ENCODE peak calls at places on chromosomes 11 and 22, in five cellular contexts. P, H, W, B and E are unnamed samples. For H3K4me1, the result is how much of the 10 kb centered on the place peaks cover.

GRCh38 chr11:35352107-35352888 is 67.1 kb downstream of the SLC1A2 start:
- DNase-seq in W (no peak), H (peak), B (no peak), P (no peak), E (no peak)

GRCh38 chr11:17730608-17731462 is 3.7 kb upstream of the KCNC1 start:
- DNase-seq in W (peak), H (peak), P (peak), B (peak), E (peak)

GRCh38 chr22:42368379-42369249 is 63.6 kb downstream of the NFAM1 start:
- DNase-seq in H (no peak), P (no peak), B (no peak), W (peak), E (peak)

GRCh38 chr22:38422615-38423511 is 32.1 kb downstream of the KCNJ4 start:
- DNase-seq in H (no peak), W (peak), P (no peak), B (no peak), E (no peak)

GRCh38 chr11:32198053-32198452 is 107.2 kb downstream of the RCN1 start:
- DNase-seq in B (no peak), W (no peak), H (no peak), P (no peak), E (no peak)

GRCh38 chr11:45741032-45741431 is 63.9 kb upstream of the SLC35C1 start:
- DNase-seq in H (no peak), B (no peak), W (no peak), P (no peak), E (no peak)

GRCh38 chr22:19750666-19751490 is 9.7 kb upstream of the TBX1 start:
- DNase-seq in H (peak), W (peak), P (no peak), B (no peak), E (no peak)

GRCh38 chr11:32154275-32154674 is 63.4 kb downstream of the RCN1 start:
- DNase-seq in W (no peak), B (no peak), H (peak), P (no peak), E (no peak)

GRCh38 chr11:90310210-90310609 is 87.4 kb upstream of the CHORDC1 start:
- DNase-seq in P (no peak), W (no peak), H (no peak), B (no peak), E (no peak)

GRCh38 chr11:32382339-32383049 is 52.8 kb downstream of the WT1 start:
- DNase-seq in W (no peak), H (no peak), P (no peak), B (no peak), E (no peak)

GRCh38 chr11:117723625-117724024 is 73.4 kb downstream of the DSCAML1 start:
- DNase-seq in P (no peak), B (no peak), W (no peak), H (no peak), E (no peak)

GRCh38 chr11:86932942-86933875 is 22.0 kb downstream of the FZD4 start:
- DNase-seq in H (no peak), B (no peak), W (no peak), P (no peak), E (no peak)

GRCh38 chr11:86934933-86935579 is 20.1 kb downstream of the FZD4 start:
- DNase-seq in P (no peak), H (peak), B (no peak), W (no peak), E (no peak)

GRCh38 chr11:86934263-86934932 is 20.8 kb downstream of the FZD4 start:
- DNase-seq in H (no peak), W (no peak), B (no peak), P (no peak), E (no peak)

GRCh38 chr11:86931059-86931964 is 23.9 kb downstream of the FZD4 start:
- DNase-seq in P (no peak), H (peak), W (no peak), B (no peak), E (no peak)

GRCh38 chr11:86931965-86932332 is 23.2 kb downstream of the FZD4 start:
- DNase-seq in W (peak), H (peak), P (no peak), B (no peak), E (no peak)
- H3K4me2 ChIP-seq in W (peak), H (no peak), P (no peak), B (peak), E (no peak)

GRCh38 chr11:26365284-26365683 is 33.4 kb downstream of the ANO3 start:
- DNase-seq in P (no peak), H (no peak), B (no peak), W (no peak), E (no peak)
- H3K4me1 ChIP-seq in P (under half), H (under half), B (under half), W (under half), E (under half)

DNA sequence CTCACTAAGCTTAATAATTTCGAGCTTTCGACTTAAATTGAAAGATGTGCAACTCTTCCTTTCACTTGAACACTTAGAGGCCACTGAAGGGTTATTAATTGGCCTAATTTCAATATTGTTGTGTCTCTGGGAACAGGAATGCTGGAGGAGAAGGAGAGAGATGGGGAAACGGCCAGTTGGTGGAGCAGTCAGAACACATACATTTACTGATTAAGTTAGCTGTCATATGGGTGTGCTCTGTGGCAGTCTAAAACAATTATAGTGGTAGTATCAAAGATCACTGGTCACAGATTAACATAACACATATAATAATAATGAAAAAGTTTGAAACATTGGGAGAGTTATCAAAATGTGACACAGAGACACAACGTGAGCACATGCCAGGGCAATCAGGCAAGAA is 106.1 kb downstream of the LRRC32 start:
- DNase-seq in P (no peak), W (no peak), B (no peak), H (no peak), E (no peak)
- H3K4me2 ChIP-seq in P (no peak), W (no peak), B (no peak), H (no peak), E (no peak)

GRCh38 chr22:17772249-17772962 is 1.9 kb downstream of the BID start:
- DNase-seq in H (peak), B (no peak), P (no peak), W (peak), E (no peak)

GRCh38 chr22:17769716-17770082 is 4.6 kb downstream of the BID start:
- DNase-seq in H (no peak), B (no peak), P (no peak), W (no peak), E (no peak)

GRCh38 chr22:17772963-17773605 is 1.2 kb downstream of the BID start:
- DNase-seq in P (no peak), W (peak), H (peak), B (no peak), E (peak)

GRCh38 chr22:17769013-17769715 is 5.1 kb downstream of the BID start:
- DNase-seq in W (no peak), P (no peak), B (no peak), H (no peak), E (no peak)

GRCh38 chr22:17770180-17771077 is 3.8 kb downstream of the BID start:
- DNase-seq in W (no peak), H (no peak), B (no peak), P (no peak), E (no peak)
- H3K4me1 ChIP-seq in W (under half), H (under half), B (under half), P (under half), E (under half)

GRCh38 chr11:125141178-125141577 is 23.4 kb upstream of the PKNOX2 start:
- DNase-seq in H (no peak), W (no peak), B (no peak), P (no peak), E (no peak)

GRCh38 chr11:125140251-125140650 is 24.3 kb upstream of the PKNOX2 start:
- DNase-seq in P (no peak), H (no peak), W (no peak), B (no peak), E (peak)

GRCh38 chr11:125141686-125142535 is 22.6 kb upstream of the PKNOX2 start:
- DNase-seq in H (peak), P (peak), W (peak), B (no peak), E (peak)

GRCh38 chr11:125138966-125139365 is 25.6 kb upstream of the PKNOX2 start:
- DNase-seq in H (no peak), B (no peak), P (no peak), W (no peak), E (no peak)
- H3K4me2 ChIP-seq in H (no peak), B (no peak), P (no peak), W (no peak), E (no peak)

GRCh38 chr11:122853971-122854446 is 15.7 kb downstream of the CRTAM start:
- DNase-seq in H (peak), W (peak), P (peak), B (no peak), E (peak)
- H3K4me1 ChIP-seq in H (under half), W (half or more), P (under half), B (under half), E (under half)

DNA sequence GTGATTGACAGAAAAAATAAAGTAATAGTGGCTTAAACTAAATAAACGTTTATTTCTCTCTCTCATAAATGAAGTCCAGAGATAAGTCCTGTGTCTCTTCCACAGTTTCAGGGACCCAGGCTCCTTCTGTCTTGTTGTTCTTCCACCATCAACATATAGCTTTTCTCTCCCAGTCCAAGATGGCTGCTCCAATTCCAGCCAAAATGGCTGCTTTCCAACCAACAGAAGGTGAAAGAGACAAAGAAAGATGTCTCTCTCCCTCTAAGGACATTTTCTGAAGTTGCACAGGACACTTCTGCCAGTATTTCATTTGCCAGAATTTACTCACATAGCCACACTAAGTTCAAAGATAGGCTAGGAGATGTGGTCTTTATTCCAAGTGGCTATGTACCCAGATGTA is 9.4 kb upstream of the PLEKHB1 start:
- DNase-seq in B (no peak), W (no peak), P (no peak), H (no peak), E (no peak)
- H3K4me2 ChIP-seq in B (no peak), W (no peak), P (no peak), H (no peak), E (no peak)

DNA sequence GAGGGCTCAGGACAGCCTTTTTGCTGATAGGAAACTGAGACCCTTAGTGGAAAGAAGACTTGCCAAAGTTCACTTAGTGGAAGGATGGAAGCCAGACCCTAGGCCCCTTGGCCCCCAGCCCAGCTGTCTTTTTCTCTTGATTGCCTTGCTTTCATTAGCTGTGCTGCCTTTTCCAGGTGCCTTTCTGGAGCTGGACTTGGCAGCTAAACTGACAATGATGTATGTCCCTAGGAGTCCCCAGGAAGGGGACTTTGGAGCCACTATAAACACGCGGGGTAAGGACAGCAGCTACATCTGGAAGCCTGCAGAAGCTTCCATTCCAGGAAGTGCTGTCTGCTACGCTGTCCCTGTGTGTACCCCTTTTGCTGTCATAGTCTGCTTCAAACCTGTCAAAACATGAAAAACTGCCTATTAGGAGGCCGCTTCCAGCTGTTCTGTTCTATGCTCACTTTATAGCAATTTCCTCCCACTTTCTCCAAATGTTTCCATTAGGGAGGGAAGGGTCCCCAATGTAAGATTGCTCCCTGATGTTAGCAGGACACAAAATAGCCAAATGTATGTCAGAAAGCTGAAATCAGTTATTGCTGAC is 153.3 kb upstream of the RAG2 start:
- DNase-seq in W (no peak), H (no peak), B (no peak), P (no peak), E (peak)
- H3K4me1 ChIP-seq in W (under half), H (under half), B (under half), P (under half), E (under half)

DNA sequence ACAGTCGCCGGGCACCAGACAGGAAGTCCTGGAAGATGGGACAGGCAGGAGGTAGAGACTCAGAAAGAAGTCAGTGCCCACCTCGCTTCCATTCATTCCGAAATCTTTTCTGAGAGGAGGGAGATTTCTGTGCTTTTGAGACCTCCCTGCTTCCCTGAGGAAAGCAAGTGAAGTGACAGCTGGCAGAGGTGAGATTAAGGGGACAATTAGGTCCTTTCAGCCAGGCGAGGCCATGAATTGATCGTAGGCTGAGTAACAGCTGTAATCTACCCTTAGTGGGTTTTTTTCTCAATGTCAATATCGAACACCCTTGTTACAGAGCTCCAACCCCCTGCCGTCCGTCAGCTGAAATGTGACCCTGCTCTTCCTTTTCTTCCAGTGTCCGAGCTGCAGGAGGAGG is 96.0 kb downstream of the PARVA start:
- DNase-seq in B (no peak), P (no peak), W (no peak), H (no peak), E (no peak)
- H3K4me2 ChIP-seq in B (no peak), P (no peak), W (no peak), H (no peak), E (no peak)

GRCh38 chr22:26545827-26546226 is 33.6 kb upstream of the TFIP11 start:
- DNase-seq in B (no peak), H (no peak), P (no peak), W (no peak), E (no peak)
- H3K4me1 ChIP-seq in B (under half), H (under half), P (under half), W (under half), E (under half)